ENCODE peak calls at places on chromosome 9, in ten cellular contexts. G, J, S, U, K, T, Z, F, I and B are unnamed samples.

GRCh38 chr9:297104-297794 is 82.6 kb downstream of the DOCK8 start:
- DNase-seq in S (peak), U (no peak), G (no peak), T (peak), K (no peak), F (no peak), Z (no peak), I (peak), J (peak), B (no peak)

GRCh38 chr9:127059030-127059429 is 63.4 kb downstream of the ANGPTL2 start:
- DNase-seq in F (no peak), T (no peak), I (no peak), G (no peak), Z (no peak), U (no peak), J (no peak), K (no peak), S (no peak), B (no peak)

GRCh38 chr9:81868145-81868544 is 60.1 kb upstream of the SPATA31D4 start:
- DNase-seq in Z (peak), S (no peak), G (no peak), T (no peak), U (no peak), I (no peak), F (no peak), J (no peak), K (no peak), B (no peak)

GRCh38 chr9:125659201-125659840 is 47.7 kb downstream of the MAPKAP1 start:
- DNase-seq in K (no peak), F (no peak), U (no peak), I (no peak), T (no peak), J (no peak), G (no peak), Z (no peak), S (no peak), B (no peak)

GRCh38 chr9:109349431-109349846 is 28.6 kb upstream of the EPB41L4B start:
- DNase-seq in K (peak), S (peak), U (peak), I (no peak), J (no peak), G (no peak), T (no peak), F (no peak), Z (peak), B (peak)

GRCh38 chr9:36930941-36931340 is 103.1 kb downstream of the PAX5 start:
- DNase-seq in K (no peak), S (no peak), G (no peak), T (no peak), U (no peak), Z (no peak), J (no peak), F (no peak), I (no peak), B (no peak)

GRCh38 chr9:107274096-107274495 is 9.0 kb upstream of the RAD23B start:
- DNase-seq in J (no peak), U (no peak), Z (no peak), I (no peak), S (peak), G (no peak), T (no peak), K (no peak), F (no peak), B (no peak)

GRCh38 chr9:31071606-31072286 is 1312.7 kb upstream of the ACO1 start:
- DNase-seq in G (no peak), U (no peak), S (no peak), T (no peak), I (no peak), K (no peak), Z (no peak), F (no peak), J (no peak), B (no peak)

GRCh38 chr9:126222363-126222834 is 104.2 kb upstream of the MVB12B start:
- DNase-seq in S (no peak), G (no peak), Z (no peak), F (no peak), I (no peak), T (peak), J (no peak), U (no peak), K (no peak), B (no peak)

GRCh38 chr9:89175739-89176360 is 2.8 kb downstream of the SHC3 start:
- DNase-seq in K (peak), Z (no peak), S (no peak), F (no peak), J (no peak), T (no peak), U (no peak), G (no peak), I (no peak), B (no peak)
- H3K4me3 ChIP-seq in K (peak), Z (peak), S (peak), F (no peak), J (no peak), T (no peak), U (peak), G (no peak), I (no peak), B (no peak)

GRCh38 chr9:14399736-14400657 is 86.1 kb upstream of the NFIB start:
- DNase-seq in T (no peak), J (no peak), F (no peak), S (no peak), K (peak), U (no peak), Z (peak), G (no peak), I (no peak), B (peak)

GRCh38 chr9:14396171-14396570 is 82.2 kb upstream of the NFIB start:
- DNase-seq in J (peak), F (no peak), S (no peak), T (no peak), U (no peak), Z (no peak), K (no peak), I (no peak), G (no peak), B (no peak)

GRCh38 chr9:14403112-14403511 is 89.2 kb upstream of the NFIB start:
- DNase-seq in I (no peak), G (no peak), T (no peak), J (no peak), U (no peak), S (no peak), Z (no peak), K (no peak), F (no peak), B (no peak)

GRCh38 chr9:14405176-14405575 is 91.2 kb upstream of the NFIB start:
- DNase-seq in Z (peak), K (no peak), U (no peak), F (no peak), G (no peak), J (no peak), I (no peak), T (no peak), S (no peak), B (no peak)

GRCh38 chr9:14400658-14400995 is 86.7 kb upstream of the NFIB start:
- DNase-seq in I (no peak), S (no peak), F (peak), G (no peak), J (peak), U (peak), T (peak), Z (peak), K (peak), B (peak)
- TF ChIP-seq CTCF in I (no peak), S (peak), F (peak), G (no peak), J (peak), U (peak), T (no peak), Z (peak), K (peak), B (peak)

GRCh38 chr9:137301086-137301947 is 754 bp downstream of the NRARP start:
- DNase-seq in G (no peak), T (no peak), S (peak), K (peak), U (no peak), F (no peak), J (peak), I (no peak), Z (peak), B (peak)
- H3K4me3 ChIP-seq in G (peak), T (peak), S (peak), K (peak), U (peak), F (peak), J (peak), I (peak), Z (peak), B (peak)

GRCh38 chr9:28439688-28440087 is 866.4 kb upstream of the C9orf72 start:
- DNase-seq in J (no peak), K (no peak), G (no peak), T (no peak), U (no peak), I (no peak), S (no peak), Z (no peak), F (no peak), B (no peak)
- TF ChIP-seq CTCF in J (no peak), K (no peak), G (no peak), T (no peak), U (no peak), I (no peak), S (no peak), Z (no peak), F (no peak), B (no peak)

GRCh38 chr9:97769208-97769607 is 72.1 kb upstream of the XPA start:
- DNase-seq in J (no peak), U (no peak), K (no peak), I (no peak), S (no peak), T (no peak), G (no peak), Z (no peak), F (no peak), B (no peak)
- H3K4me3 ChIP-seq in J (no peak), U (no peak), K (no peak), I (no peak), S (no peak), T (no peak), G (no peak), Z (no peak), F (no peak), B (no peak)

GRCh38 chr9:130930804-130931349 is 8.2 kb downstream of the FIBCD1 start:
- DNase-seq in I (no peak), Z (no peak), U (no peak), G (no peak), S (no peak), K (no peak), T (no peak), J (no peak), F (no peak), B (no peak)

GRCh38 chr9:130934246-130934645 is 4.8 kb downstream of the FIBCD1 start:
- DNase-seq in G (no peak), J (no peak), Z (no peak), S (no peak), U (no peak), K (no peak), F (no peak), T (no peak), I (no peak), B (no peak)

GRCh38 chr9:130931508-130932150 is 7.4 kb downstream of the FIBCD1 start:
- DNase-seq in K (no peak), F (no peak), U (no peak), G (no peak), Z (no peak), I (peak), T (no peak), S (no peak), J (no peak), B (no peak)

GRCh38 chr9:130933114-130934046 is 5.7 kb downstream of the FIBCD1 start:
- DNase-seq in K (peak), J (no peak), G (no peak), S (peak), F (no peak), T (no peak), U (no peak), Z (peak), I (no peak), B (peak)

GRCh38 chr9:130932220-130933069 is 6.6 kb downstream of the FIBCD1 start:
- DNase-seq in G (no peak), I (no peak), Z (peak), J (peak), U (no peak), K (peak), S (peak), T (peak), F (no peak), B (no peak)
- TF ChIP-seq CTCF in G (no peak), I (peak), Z (peak), J (peak), U (peak), K (peak), S (peak), T (no peak), F (no peak), B (no peak)

GRCh38 chr9:136507992-136508375 is 25.1 kb upstream of the SEC16A start:
- DNase-seq in S (no peak), I (no peak), Z (no peak), T (no peak), K (no peak), J (no peak), G (no peak), F (no peak), U (no peak), B (no peak)

GRCh38 chr9:136507221-136507991 is 24.6 kb upstream of the SEC16A start:
- DNase-seq in Z (no peak), I (no peak), K (no peak), F (no peak), J (no peak), T (no peak), G (no peak), S (no peak), U (no peak), B (no peak)

GRCh38 chr9:136506425-136506824 is 23.6 kb upstream of the SEC16A start:
- DNase-seq in K (no peak), J (no peak), F (no peak), Z (no peak), G (no peak), T (no peak), I (no peak), S (no peak), U (no peak), B (no peak)

GRCh38 chr9:136504512-136505348 is 21.9 kb upstream of the SEC16A start:
- DNase-seq in I (no peak), T (no peak), U (no peak), F (no peak), J (no peak), Z (no peak), G (no peak), K (no peak), S (no peak), B (no peak)

GRCh38 chr9:136505406-136506403 is 22.9 kb upstream of the SEC16A start:
- DNase-seq in T (no peak), K (no peak), J (no peak), F (no peak), G (no peak), U (no peak), I (no peak), Z (no peak), S (no peak), B (no peak)
- H3K4me3 ChIP-seq in T (no peak), K (no peak), J (no peak), F (no peak), G (no peak), U (no peak), I (no peak), Z (no peak), S (no peak), B (no peak)

GRCh38 chr9:89808076-89808701 is 203.4 kb downstream of the GADD45G start:
- DNase-seq in U (no peak), I (no peak), J (no peak), S (no peak), K (peak), Z (no peak), G (no peak), F (no peak), T (no peak), B (peak)
- TF ChIP-seq CTCF in U (no peak), I (peak), J (no peak), S (no peak), K (peak), Z (no peak), G (no peak), F (no peak), T (no peak), B (peak)